ENCODE peak calls at places on chromosomes 6 and 20, in eight cellular contexts. S, G, J, Z, H, K, M and D are unnamed samples.

GRCh38 chr20:1898496-1899168 is 3.4 kb downstream of the SIRPA start:
- DNase-seq in S (no peak), G (no peak), J (no peak), Z (no peak), H (no peak), K (no peak), M (no peak), D (no peak)

GRCh38 chr6:93048381-93048780 is 371.0 kb downstream of the EPHA7 start:
- DNase-seq in S (no peak), G (no peak), J (no peak), Z (no peak), H (no peak), K (no peak), M (no peak), D (no peak)

GRCh38 chr6:125030969-125031368 is 68.7 kb downstream of the RNF217 start:
- DNase-seq in S (no peak), G (no peak), J (no peak), Z (no peak), H (no peak), K (no peak), M (no peak), D (no peak)

GRCh38 chr6:137637161-137637560 is 143.0 kb upstream of the OLIG3 start:
- DNase-seq in S (no peak), G (no peak), J (no peak), Z (peak), H (no peak), K (no peak), M (no peak), D (no peak)

GRCh38 chr6:122416825-122417224 is 17.4 kb downstream of the HSF2 start:
- DNase-seq in S (no peak), G (no peak), J (no peak), Z (no peak), H (no peak), K (no peak), M (no peak), D (no peak)

GRCh38 chr6:1993049-1993448 is 252.4 kb downstream of the GMDS start:
- DNase-seq in S (no peak), G (no peak), J (no peak), Z (peak), H (no peak), K (no peak), M (no peak), D (no peak)

GRCh38 chr6:87623248-87623647 is 33.3 kb downstream of the ORC3 start:
- DNase-seq in S (no peak), G (no peak), J (no peak), Z (peak), H (no peak), K (no peak), M (no peak), D (no peak)

GRCh38 chr20:45315672-45316071 is 7.6 kb upstream of the MATN4 start:
- DNase-seq in S (no peak), G (no peak), J (no peak), Z (no peak), H (no peak), K (no peak), M (no peak), D (no peak)

GRCh38 chr6:52534966-52535390 is 41.9 kb downstream of the TRAM2 start:
- DNase-seq in S (no peak), G (peak), J (no peak), Z (no peak), H (no peak), K (no peak), M (no peak), D (no peak)

GRCh38 chr20:10573273-10573950 is 100.4 kb downstream of the JAG1 start:
- DNase-seq in S (no peak), G (no peak), J (no peak), Z (peak), H (no peak), K (no peak), M (no peak), D (no peak)

GRCh38 chr20:12575352-12576095 is 433.2 kb upstream of the SPTLC3 start:
- DNase-seq in S (peak), G (no peak), J (peak), Z (no peak), H (no peak), K (peak), M (peak), D (no peak)

GRCh38 chr6:110415297-110415916 is at the start of gene DDO:
- DNase-seq in S (peak), G (no peak), J (no peak), Z (peak), H (peak), K (no peak), M (peak), D (peak)

GRCh38 chr20:19213946-19214490 is 1.6 kb downstream of the SLC24A3 start:
- DNase-seq in S (no peak), G (no peak), J (no peak), Z (no peak), H (no peak), K (no peak), M (no peak), D (no peak)

GRCh38 chr20:63232235-63233060 is 3.3 kb upstream of the BIRC7 start:
- DNase-seq in S (no peak), G (no peak), J (no peak), Z (peak), H (no peak), K (no peak), M (no peak), D (no peak)

GRCh38 chr6:47033029-47033796 is 8.9 kb downstream of the ADGRF1 start:
- DNase-seq in S (no peak), G (no peak), J (no peak), Z (no peak), H (no peak), K (no peak), M (no peak), D (no peak)

GRCh38 chr6:28393912-28394662 is 5.5 kb downstream of the ZSCAN12 start:
- DNase-seq in S (no peak), G (no peak), J (no peak), Z (peak), H (no peak), K (no peak), M (no peak), D (no peak)

GRCh38 chr20:38418509-38419204 is 16.5 kb downstream of the SNHG17 start:
- DNase-seq in S (no peak), G (no peak), J (no peak), Z (peak), H (peak), K (no peak), M (no peak), D (no peak)

GRCh38 chr20:34190679-34191090 is 50.5 kb upstream of the ASIP start:
- DNase-seq in S (peak), G (no peak), J (peak), Z (peak), H (peak), K (no peak), M (peak), D (peak)

GRCh38 chr6:63372951-63373533 is 53.3 kb upstream of the LGSN start:
- DNase-seq in S (no peak), G (no peak), J (no peak), Z (no peak), H (no peak), K (no peak), M (no peak), D (no peak)

GRCh38 chr20:40497781-40498691 is 191.0 kb downstream of the MAFB start:
- DNase-seq in S (no peak), G (no peak), J (peak), Z (no peak), H (peak), K (peak), M (peak), D (peak)

GRCh38 chr6:109867009-109867969 is 110.8 kb upstream of the GPR6 start:
- DNase-seq in S (peak), G (no peak), J (peak), Z (no peak), H (peak), K (no peak), M (no peak), D (no peak)

GRCh38 chr20:63309261-63310071 is 16.5 kb downstream of the COL20A1 start:
- DNase-seq in S (peak), G (no peak), J (no peak), Z (peak), H (peak), K (no peak), M (peak), D (no peak)

GRCh38 chr20:44691424-44692423 is 23.4 kb upstream of the CCN5 start:
- DNase-seq in S (no peak), G (no peak), J (no peak), Z (no peak), H (peak), K (no peak), M (no peak), D (peak)

GRCh38 chr6:106116125-106116524 is 30.0 kb downstream of the PRDM1 start:
- DNase-seq in S (no peak), G (no peak), J (no peak), Z (peak), H (peak), K (no peak), M (no peak), D (no peak)

GRCh38 chr6:17986656-17987575 is 519 bp downstream of the KIF13A start:
- DNase-seq in S (peak), G (no peak), J (peak), Z (peak), H (peak), K (peak), M (peak), D (peak)

GRCh38 chr6:106972500-106972899 is 2.0 kb downstream of the CD24 start:
- DNase-seq in S (no peak), G (no peak), J (no peak), Z (peak), H (no peak), K (no peak), M (no peak), D (no peak)

GRCh38 chr20:23159923-23160445 is 73.9 kb upstream of the CD93 start:
- DNase-seq in S (no peak), G (no peak), J (no peak), Z (no peak), H (no peak), K (no peak), M (no peak), D (no peak)

GRCh38 chr6:28816909-28817807 is 106.6 kb downstream of the TRIM27 start:
- DNase-seq in S (no peak), G (peak), J (no peak), Z (peak), H (no peak), K (no peak), M (no peak), D (no peak)

GRCh38 chr6:56387621-56388413 is 140.4 kb upstream of the COL21A1 start:
- DNase-seq in S (no peak), G (no peak), J (no peak), Z (no peak), H (peak), K (no peak), M (no peak), D (peak)

GRCh38 chr6:16955899-16956298 is 146.0 kb upstream of the STMND1 start:
- DNase-seq in S (no peak), G (no peak), J (no peak), Z (no peak), H (no peak), K (no peak), M (no peak), D (no peak)

GRCh38 chr6:30061766-30062458 is 847 bp downstream of the POLR1H start:
- DNase-seq in S (peak), G (no peak), J (no peak), Z (peak), H (peak), K (no peak), M (peak), D (no peak)

GRCh38 chr6:161131367-161131766 is 139.8 kb downstream of the MAP3K4 start:
- DNase-seq in S (no peak), G (no peak), J (no peak), Z (no peak), H (no peak), K (no peak), M (no peak), D (no peak)

GRCh38 chr20:33915726-33916331 is 77.9 kb upstream of the RALY start:
- DNase-seq in S (peak), G (no peak), J (no peak), Z (no peak), H (peak), K (no peak), M (peak), D (peak)

GRCh38 chr20:51486197-51487005 is 56.1 kb downstream of the NFATC2 start:
- DNase-seq in S (no peak), G (no peak), J (no peak), Z (no peak), H (no peak), K (no peak), M (no peak), D (no peak)

GRCh38 chr6:96162711-96163120 is 146.9 kb downstream of the FUT9 start:
- DNase-seq in S (no peak), G (no peak), J (no peak), Z (no peak), H (no peak), K (no peak), M (no peak), D (no peak)

GRCh38 chr6:7769702-7770101 is 43.8 kb downstream of the BMP6 start:
- DNase-seq in S (no peak), G (no peak), J (no peak), Z (peak), H (no peak), K (no peak), M (no peak), D (no peak)

DNA sequence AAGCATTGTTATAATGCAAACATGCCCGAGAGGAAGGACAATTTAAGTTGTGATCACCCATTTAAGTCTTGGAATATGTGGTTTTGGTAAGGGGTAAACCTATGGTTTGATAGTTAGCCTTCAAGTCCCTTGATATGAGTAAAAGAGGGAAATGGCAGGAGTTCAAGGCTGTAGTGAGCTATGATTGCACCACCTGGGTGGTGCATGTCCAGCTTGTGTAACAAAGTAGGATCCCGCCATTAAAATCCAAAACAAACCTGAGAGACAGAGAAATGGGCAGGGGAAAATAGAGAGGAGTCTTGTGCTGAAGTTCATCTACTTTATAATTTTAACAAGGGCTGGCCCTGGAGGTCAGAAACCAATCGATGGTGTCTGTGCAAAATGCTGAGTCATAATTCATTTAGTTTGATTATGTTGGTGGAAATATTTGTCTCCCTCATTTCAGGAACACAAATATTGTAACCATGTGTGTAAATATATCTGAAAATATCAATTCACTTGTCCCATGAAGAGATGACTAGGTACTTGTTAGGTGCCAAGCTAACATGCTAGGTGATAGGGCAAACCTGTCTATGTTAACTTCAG is 23.2 kb upstream of the ARMH2 start:
- DNase-seq in S (no peak), G (no peak), J (no peak), Z (no peak), H (no peak), K (no peak), M (no peak), D (no peak)
- H3K4me3 ChIP-seq in S (no peak), G (no peak), J (no peak), Z (no peak), H (no peak), K (no peak), M (no peak), D (no peak)

GRCh38 chr6:113979930-113980329 is 9.0 kb upstream of the HDAC2 start:
- DNase-seq in S (no peak), G (no peak), J (no peak), Z (no peak), H (no peak), K (no peak), M (no peak), D (no peak)
- H3K4me3 ChIP-seq in S (no peak), G (no peak), J (no peak), Z (no peak), H (no peak), K (no peak), M (no peak), D (no peak)

DNA sequence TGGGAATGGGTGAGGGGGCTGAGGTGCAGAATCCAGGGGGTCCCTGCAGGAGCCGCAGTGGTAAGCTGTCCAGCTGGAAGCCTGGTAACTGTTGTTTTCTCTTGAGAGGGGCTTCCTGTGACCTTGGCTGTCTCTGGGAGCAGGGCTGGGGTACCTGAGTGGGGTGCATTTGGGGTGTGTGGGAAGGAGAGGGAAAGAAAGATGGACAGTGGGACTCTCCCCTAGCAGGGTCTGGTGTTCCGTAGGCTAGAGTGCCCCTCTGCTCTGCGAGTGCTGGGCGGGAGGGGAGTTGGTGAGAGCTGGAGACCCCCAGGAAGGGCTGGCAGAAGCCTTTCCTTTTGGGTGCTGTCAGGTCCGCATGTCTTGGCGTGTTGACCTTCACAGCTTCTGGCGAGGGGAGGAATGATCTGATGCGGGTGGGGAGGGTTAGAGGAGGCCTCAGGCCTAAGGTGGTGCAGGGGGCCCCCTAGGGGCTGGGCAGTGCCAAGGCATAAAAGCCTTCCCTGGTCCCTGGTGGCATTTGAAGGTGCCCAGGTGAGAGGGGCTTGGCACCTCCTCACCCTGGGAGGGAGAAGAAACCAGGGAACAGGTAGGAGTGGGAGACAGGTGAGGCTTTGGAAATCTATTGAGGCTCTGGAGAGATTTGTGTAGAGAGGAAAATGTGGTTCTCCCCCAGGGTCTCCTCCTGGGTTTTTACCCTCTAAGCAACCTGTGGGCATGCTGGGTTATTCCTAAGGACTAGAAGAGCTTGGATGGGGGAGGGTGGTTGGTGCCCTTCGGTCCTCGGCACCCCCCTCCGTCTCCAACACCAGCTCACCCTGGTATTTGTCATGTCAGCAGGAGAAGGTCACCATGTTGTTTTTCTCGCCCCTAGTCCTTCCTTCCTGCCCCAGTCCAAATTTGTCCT is 3.3 kb downstream of the VEGFA start:
- DNase-seq in S (peak), G (no peak), J (no peak), Z (peak), H (peak), K (no peak), M (peak), D (peak)
- H3K4me3 ChIP-seq in S (peak), G (peak), J (peak), Z (peak), H (peak), K (peak), M (peak), D (no peak)

GRCh38 chr20:56627122-56628014 is 1.7 kb upstream of the TFAP2C start:
- DNase-seq in S (no peak), G (no peak), J (no peak), Z (no peak), H (no peak), K (no peak), M (no peak), D (no peak)
- H3K4me3 ChIP-seq in S (no peak), G (no peak), J (no peak), Z (no peak), H (no peak), K (no peak), M (no peak), D (no peak)

GRCh38 chr6:142927904-142928303 is 17.1 kb downstream of the HIVEP2 start:
- DNase-seq in S (no peak), G (no peak), J (no peak), Z (peak), H (no peak), K (no peak), M (no peak), D (no peak)
- H3K4me3 ChIP-seq in S (no peak), G (peak), J (peak), Z (no peak), H (no peak), K (no peak), M (peak), D (no peak)

DNA sequence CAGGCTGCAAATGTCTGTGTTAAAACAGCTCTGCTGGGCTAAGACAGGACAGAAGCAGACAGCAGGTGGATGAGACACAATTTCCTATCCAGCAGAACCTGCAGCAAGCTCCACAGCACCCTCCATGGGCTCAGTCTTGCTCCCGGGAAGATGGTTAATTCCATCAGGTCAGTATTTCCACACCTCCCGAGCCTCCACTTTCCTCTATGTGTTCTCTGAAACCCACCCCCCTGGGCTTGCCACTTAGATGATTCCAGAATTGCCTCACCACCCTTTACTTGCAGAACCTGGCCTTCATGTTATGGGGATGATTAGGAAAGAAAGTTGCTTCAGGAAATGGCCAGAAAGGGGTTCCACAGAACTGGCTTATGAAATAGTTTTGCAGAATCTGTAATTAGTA is 43.8 kb downstream of the ERMARD start:
- DNase-seq in S (no peak), G (no peak), J (no peak), Z (no peak), H (no peak), K (no peak), M (no peak), D (no peak)
- H3K4me3 ChIP-seq in S (no peak), G (no peak), J (no peak), Z (no peak), H (no peak), K (no peak), M (no peak), D (no peak)

GRCh38 chr6:75491302-75491701 is 2.3 kb downstream of the FILIP1 start:
- DNase-seq in S (no peak), G (no peak), J (no peak), Z (no peak), H (no peak), K (no peak), M (no peak), D (no peak)
- H3K4me3 ChIP-seq in S (peak), G (no peak), J (no peak), Z (no peak), H (no peak), K (peak), M (peak), D (peak)

GRCh38 chr20:16501236-16501635 is 72.0 kb downstream of the KIF16B start:
- DNase-seq in S (no peak), G (no peak), J (no peak), Z (peak), H (no peak), K (no peak), M (no peak), D (no peak)

GRCh38 chr20:16493486-16493885 is 79.8 kb downstream of the KIF16B start:
- DNase-seq in S (no peak), G (no peak), J (no peak), Z (no peak), H (peak), K (no peak), M (no peak), D (no peak)

GRCh38 chr20:16500197-16500596 is 73.1 kb downstream of the KIF16B start:
- DNase-seq in S (no peak), G (no peak), J (no peak), Z (no peak), H (no peak), K (no peak), M (no peak), D (no peak)

GRCh38 chr20:16498526-16499140 is 74.6 kb downstream of the KIF16B start:
- DNase-seq in S (no peak), G (no peak), J (no peak), Z (no peak), H (no peak), K (no peak), M (no peak), D (no peak)
- H3K4me3 ChIP-seq in S (no peak), G (no peak), J (no peak), Z (no peak), H (no peak), K (no peak), M (no peak), D (no peak)